ENCODE peak calls at places on chromosomes 16 and 17, in five cellular contexts. One of them, this sample, is unnamed.
A peak's percentile ranks its signal among the peaks of the same experiment; 100 is the strongest.

GRCh38 chr17:74842599-74843351 is 16.9 kb downstream of the GRIN2C start:
- DNase-seq in Panc1: no peak
- DNase-seq in stimulated activated CD4-positive, alpha-beta T cell treated with anti-CD3 and anti-CD28 coated beads, Interleukin-4, amount 100 ng/mL, for 1 hour: no peak
- DNase-seq in stimulated activated CD8-positive, alpha-beta memory T cell treated with anti-CD3 and anti-CD28 coated beads, Interleukin-15, amount 100 ng/mL, for 48 hours: no peak
- DNase-seq in omental fat pad: no peak
- DNase-seq in this sample: no peak

GRCh38 chr17:45221081-45221996 is at the start of gene FMNL1:
- DNase-seq in Panc1: no peak
- DNase-seq in stimulated activated CD4-positive, alpha-beta T cell treated with anti-CD3 and anti-CD28 coated beads, Interleukin-4, amount 100 ng/mL, for 1 hour: peak; percentile 64
- DNase-seq in stimulated activated CD8-positive, alpha-beta memory T cell treated with anti-CD3 and anti-CD28 coated beads, Interleukin-15, amount 100 ng/mL, for 48 hours: peak; percentile 52
- DNase-seq in omental fat pad: no peak
- DNase-seq in this sample: no peak

GRCh38 chr17:81002409-81003361 is 11.0 kb downstream of the CHMP6 start:
- DNase-seq in Panc1: no peak
- DNase-seq in stimulated activated CD4-positive, alpha-beta T cell treated with anti-CD3 and anti-CD28 coated beads, Interleukin-4, amount 100 ng/mL, for 1 hour: no peak
- DNase-seq in stimulated activated CD8-positive, alpha-beta memory T cell treated with anti-CD3 and anti-CD28 coated beads, Interleukin-15, amount 100 ng/mL, for 48 hours: no peak
- DNase-seq in omental fat pad: peak; percentile 48
- DNase-seq in this sample: no peak

GRCh38 chr17:59299400-59300092 is 31.9 kb upstream of the YPEL2 start:
- DNase-seq in Panc1: no peak
- DNase-seq in stimulated activated CD4-positive, alpha-beta T cell treated with anti-CD3 and anti-CD28 coated beads, Interleukin-4, amount 100 ng/mL, for 1 hour: no peak
- DNase-seq in stimulated activated CD8-positive, alpha-beta memory T cell treated with anti-CD3 and anti-CD28 coated beads, Interleukin-15, amount 100 ng/mL, for 48 hours: no peak
- DNase-seq in omental fat pad: no peak
- DNase-seq in this sample: no peak

GRCh38 chr17:512926-513325 is 160.3 kb upstream of the RPH3AL start:
- DNase-seq in Panc1: no peak
- DNase-seq in stimulated activated CD4-positive, alpha-beta T cell treated with anti-CD3 and anti-CD28 coated beads, Interleukin-4, amount 100 ng/mL, for 1 hour: no peak
- DNase-seq in stimulated activated CD8-positive, alpha-beta memory T cell treated with anti-CD3 and anti-CD28 coated beads, Interleukin-15, amount 100 ng/mL, for 48 hours: no peak
- DNase-seq in omental fat pad: no peak
- DNase-seq in this sample: no peak

GRCh38 chr17:79981090-79981489 is 54.6 kb downstream of the TBC1D16 start:
- DNase-seq in Panc1: no peak
- DNase-seq in stimulated activated CD4-positive, alpha-beta T cell treated with anti-CD3 and anti-CD28 coated beads, Interleukin-4, amount 100 ng/mL, for 1 hour: no peak
- DNase-seq in stimulated activated CD8-positive, alpha-beta memory T cell treated with anti-CD3 and anti-CD28 coated beads, Interleukin-15, amount 100 ng/mL, for 48 hours: no peak
- DNase-seq in omental fat pad: no peak
- DNase-seq in this sample: no peak

GRCh38 chr16:84607694-84608093 is 10.2 kb downstream of the COTL1 start:
- DNase-seq in Panc1: no peak
- DNase-seq in stimulated activated CD4-positive, alpha-beta T cell treated with anti-CD3 and anti-CD28 coated beads, Interleukin-4, amount 100 ng/mL, for 1 hour: no peak
- DNase-seq in stimulated activated CD8-positive, alpha-beta memory T cell treated with anti-CD3 and anti-CD28 coated beads, Interleukin-15, amount 100 ng/mL, for 48 hours: no peak
- DNase-seq in omental fat pad: no peak
- DNase-seq in this sample: no peak

GRCh38 chr17:63358111-63358839 is 87.8 kb downstream of the CYB561 start:
- DNase-seq in Panc1: no peak
- DNase-seq in stimulated activated CD4-positive, alpha-beta T cell treated with anti-CD3 and anti-CD28 coated beads, Interleukin-4, amount 100 ng/mL, for 1 hour: no peak
- DNase-seq in stimulated activated CD8-positive, alpha-beta memory T cell treated with anti-CD3 and anti-CD28 coated beads, Interleukin-15, amount 100 ng/mL, for 48 hours: no peak
- DNase-seq in omental fat pad: no peak
- DNase-seq in this sample: peak; percentile 12

GRCh38 chr16:8966781-8967436 is 3.2 kb upstream of the USP7 start:
- DNase-seq in Panc1: no peak
- DNase-seq in stimulated activated CD4-positive, alpha-beta T cell treated with anti-CD3 and anti-CD28 coated beads, Interleukin-4, amount 100 ng/mL, for 1 hour: no peak
- DNase-seq in stimulated activated CD8-positive, alpha-beta memory T cell treated with anti-CD3 and anti-CD28 coated beads, Interleukin-15, amount 100 ng/mL, for 48 hours: no peak
- DNase-seq in omental fat pad: no peak
- DNase-seq in this sample: no peak

GRCh38 chr17:40556884-40557414 is 8.3 kb downstream of the CCR7 start:
- DNase-seq in Panc1: no peak
- DNase-seq in stimulated activated CD4-positive, alpha-beta T cell treated with anti-CD3 and anti-CD28 coated beads, Interleukin-4, amount 100 ng/mL, for 1 hour: no peak
- DNase-seq in stimulated activated CD8-positive, alpha-beta memory T cell treated with anti-CD3 and anti-CD28 coated beads, Interleukin-15, amount 100 ng/mL, for 48 hours: no peak
- DNase-seq in omental fat pad: no peak
- DNase-seq in this sample: no peak

GRCh38 chr16:5058476-5058875 is 7.3 kb downstream of the C16orf89 start:
- DNase-seq in Panc1: no peak
- DNase-seq in stimulated activated CD4-positive, alpha-beta T cell treated with anti-CD3 and anti-CD28 coated beads, Interleukin-4, amount 100 ng/mL, for 1 hour: no peak
- DNase-seq in stimulated activated CD8-positive, alpha-beta memory T cell treated with anti-CD3 and anti-CD28 coated beads, Interleukin-15, amount 100 ng/mL, for 48 hours: no peak
- DNase-seq in omental fat pad: no peak
- DNase-seq in this sample: no peak

GRCh38 chr17:31549121-31549524 is 157.6 kb downstream of the RAB11FIP4 start:
- DNase-seq in Panc1: no peak
- DNase-seq in stimulated activated CD4-positive, alpha-beta T cell treated with anti-CD3 and anti-CD28 coated beads, Interleukin-4, amount 100 ng/mL, for 1 hour: no peak
- DNase-seq in stimulated activated CD8-positive, alpha-beta memory T cell treated with anti-CD3 and anti-CD28 coated beads, Interleukin-15, amount 100 ng/mL, for 48 hours: no peak
- DNase-seq in omental fat pad: no peak
- DNase-seq in this sample: no peak

GRCh38 chr17:78185981-78186688 is 717 bp downstream of the TK1 start:
- DNase-seq in Panc1: no peak
- DNase-seq in stimulated activated CD4-positive, alpha-beta T cell treated with anti-CD3 and anti-CD28 coated beads, Interleukin-4, amount 100 ng/mL, for 1 hour: no peak
- DNase-seq in stimulated activated CD8-positive, alpha-beta memory T cell treated with anti-CD3 and anti-CD28 coated beads, Interleukin-15, amount 100 ng/mL, for 48 hours: no peak
- DNase-seq in omental fat pad: no peak
- DNase-seq in this sample: no peak

GRCh38 chr16:23420011-23420410 is 33.0 kb downstream of the COG7 start:
- DNase-seq in Panc1: no peak
- DNase-seq in stimulated activated CD4-positive, alpha-beta T cell treated with anti-CD3 and anti-CD28 coated beads, Interleukin-4, amount 100 ng/mL, for 1 hour: no peak
- DNase-seq in stimulated activated CD8-positive, alpha-beta memory T cell treated with anti-CD3 and anti-CD28 coated beads, Interleukin-15, amount 100 ng/mL, for 48 hours: no peak
- DNase-seq in omental fat pad: no peak
- DNase-seq in this sample: no peak

GRCh38 chr17:42146911-42147607 is 7.7 kb downstream of the RAB5C start:
- DNase-seq in Panc1: no peak
- DNase-seq in stimulated activated CD4-positive, alpha-beta T cell treated with anti-CD3 and anti-CD28 coated beads, Interleukin-4, amount 100 ng/mL, for 1 hour: no peak
- DNase-seq in stimulated activated CD8-positive, alpha-beta memory T cell treated with anti-CD3 and anti-CD28 coated beads, Interleukin-15, amount 100 ng/mL, for 48 hours: no peak
- DNase-seq in omental fat pad: no peak
- DNase-seq in this sample: no peak

GRCh38 chr17:2816688-2817087 is 20.4 kb downstream of the RAP1GAP2 start:
- DNase-seq in Panc1: no peak
- DNase-seq in stimulated activated CD4-positive, alpha-beta T cell treated with anti-CD3 and anti-CD28 coated beads, Interleukin-4, amount 100 ng/mL, for 1 hour: no peak
- DNase-seq in stimulated activated CD8-positive, alpha-beta memory T cell treated with anti-CD3 and anti-CD28 coated beads, Interleukin-15, amount 100 ng/mL, for 48 hours: no peak
- DNase-seq in omental fat pad: no peak
- DNase-seq in this sample: no peak

This sample was measured in glomerular endothelial cell.